ENCODE peak calls at places on chromosomes 2 and 18, in four cellular contexts. One of them, this sample, is unnamed.

GRCh38 chr18:57846258-57846657 is 43.1 kb upstream of the ATP8B1 start:
- DNase-seq in MV-4-11: no peak
- DNase-seq in pancreas: peak; percentile 48
- DNase-seq in NCI-H774: no peak
- DNase-seq in this sample: no peak

GRCh38 chr2:40556739-40557138 is 104.8 kb upstream of the SLC8A1 start:
- DNase-seq in pancreas: no peak
- DNase-seq in MV-4-11: no peak
- DNase-seq in NCI-H774: no peak
- DNase-seq in this sample: no peak

GRCh38 chr2:38170098-38170497 is 94.1 kb upstream of the CYP1B1 start:
- DNase-seq in pancreas: no peak
- DNase-seq in NCI-H774: no peak
- DNase-seq in MV-4-11: no peak
- DNase-seq in this sample: no peak

GRCh38 chr2:237530472-237531433 is 35.6 kb upstream of the PRLH start:
- DNase-seq in pancreas: no peak
- DNase-seq in MV-4-11: peak; percentile 73
- DNase-seq in NCI-H774: no peak
- DNase-seq in this sample: no peak

GRCh38 chr18:75066223-75066622 is 142.7 kb downstream of the PTGR3 start:
- DNase-seq in NCI-H774: no peak
- DNase-seq in MV-4-11: no peak
- DNase-seq in pancreas: no peak
- DNase-seq in this sample: no peak

GRCh38 chr2:196354186-196354585 is 182.8 kb upstream of the STK17B start:
- DNase-seq in MV-4-11: no peak
- DNase-seq in pancreas: no peak
- DNase-seq in NCI-H774: no peak
- DNase-seq in this sample: no peak

GRCh38 chr2:240929364-240930095 is 23.4 kb downstream of the CROCC2 start:
- DNase-seq in NCI-H774: no peak
- DNase-seq in pancreas: peak; percentile 4
- DNase-seq in MV-4-11: no peak
- DNase-seq in this sample: no peak

GRCh38 chr2:57759131-57759530 is 287.5 kb upstream of the VRK2 start:
- DNase-seq in MV-4-11: no peak
- DNase-seq in pancreas: no peak
- DNase-seq in NCI-H774: no peak
- DNase-seq in this sample: no peak

GRCh38 chr2:151261240-151261976 is at the start of gene RBM43:
- DNase-seq in NCI-H774: peak; percentile 80
- DNase-seq in pancreas: peak; percentile 84
- DNase-seq in MV-4-11: peak; percentile 89
- DNase-seq in this sample: peak; percentile 67

GRCh38 chr2:165762723-165763122 is 31.3 kb downstream of the GALNT3 start:
- DNase-seq in NCI-H774: no peak
- DNase-seq in pancreas: no peak
- DNase-seq in MV-4-11: no peak
- DNase-seq in this sample: no peak

GRCh38 chr2:89833780-89834117 is 1142.3 kb downstream of the RPIA start:
- DNase-seq in pancreas: no peak
- DNase-seq in MV-4-11: no peak
- DNase-seq in NCI-H774: no peak
- DNase-seq in this sample: no peak

GRCh38 chr2:176392744-176393414 is 123.6 kb downstream of the MTX2 start:
- DNase-seq in NCI-H774: no peak
- DNase-seq in MV-4-11: no peak
- DNase-seq in pancreas: no peak
- DNase-seq in this sample: no peak

GRCh38 chr2:104412384-104412783 is 441.5 kb upstream of the POU3F3 start:
- DNase-seq in NCI-H774: peak; percentile 44
- DNase-seq in MV-4-11: peak; percentile 1
- DNase-seq in pancreas: peak; percentile 50
- DNase-seq in this sample: peak; percentile 20

GRCh38 chr2:102033750-102034682 is 42.3 kb downstream of the IL1R2 start:
- DNase-seq in MV-4-11: no peak
- DNase-seq in pancreas: peak; percentile 38
- DNase-seq in NCI-H774: no peak
- DNase-seq in this sample: no peak

GRCh38 chr2:226508683-226509082 is 290.9 kb downstream of the IRS1 start:
- DNase-seq in MV-4-11: no peak
- DNase-seq in NCI-H774: no peak
- DNase-seq in pancreas: no peak
- DNase-seq in this sample: no peak

GRCh38 chr18:43129946-43130523 is 14.6 kb upstream of the RIT2 start:
- DNase-seq in pancreas: no peak
- DNase-seq in MV-4-11: no peak
- DNase-seq in NCI-H774: peak; percentile 63
- DNase-seq in this sample: peak; percentile 26

GRCh38 chr2:102094917-102095316 is 47.6 kb upstream of the IL1R1 start:
- DNase-seq in pancreas: no peak
- DNase-seq in MV-4-11: peak; percentile 61
- DNase-seq in NCI-H774: no peak
- DNase-seq in this sample: no peak

GRCh38 chr2:47346107-47346506 is 56.8 kb upstream of the MSH2 start:
- DNase-seq in NCI-H774: peak; percentile 14
- DNase-seq in pancreas: no peak
- DNase-seq in MV-4-11: no peak
- DNase-seq in this sample: no peak

GRCh38 chr2:20291106-20291564 is 59.5 kb downstream of the PUM2 start:
- DNase-seq in pancreas: peak; percentile 46
- DNase-seq in MV-4-11: peak; percentile 68
- DNase-seq in NCI-H774: peak; percentile 4
- DNase-seq in this sample: no peak

GRCh38 chr18:35178260-35178659 is 62.6 kb upstream of the ZNF397 start:
- DNase-seq in pancreas: no peak
- DNase-seq in MV-4-11: peak; percentile 70
- DNase-seq in NCI-H774: no peak
- DNase-seq in this sample: no peak

GRCh38 chr2:167196461-167197252 is 308.4 kb downstream of the XIRP2 start:
- DNase-seq in MV-4-11: peak; percentile 93
- DNase-seq in pancreas: peak; percentile 32
- DNase-seq in NCI-H774: peak; percentile 44
- DNase-seq in this sample: peak; percentile 69

GRCh38 chr2:1614564-1614963 is 129.8 kb downstream of the PXDN start:
- DNase-seq in pancreas: no peak
- DNase-seq in NCI-H774: no peak
- DNase-seq in MV-4-11: no peak
- DNase-seq in this sample: no peak

GRCh38 chr2:56133931-56134629 is 49.7 kb upstream of the CCDC85A start:
- DNase-seq in pancreas: no peak
- DNase-seq in NCI-H774: no peak
- DNase-seq in MV-4-11: no peak
- DNase-seq in this sample: no peak

GRCh38 chr2:59232394-59233165 is 991.5 kb upstream of the FANCL start:
- DNase-seq in pancreas: no peak
- DNase-seq in NCI-H774: no peak
- DNase-seq in MV-4-11: peak; percentile 85
- DNase-seq in this sample: no peak

GRCh38 chr2:216350214-216350789 is 22.0 kb downstream of the MARCHF4 start:
- DNase-seq in pancreas: no peak
- DNase-seq in NCI-H774: no peak
- DNase-seq in MV-4-11: no peak
- DNase-seq in this sample: peak; percentile 17

GRCh38 chr2:23691576-23691975 is 235.3 kb downstream of the ATAD2B start:
- DNase-seq in pancreas: no peak
- DNase-seq in NCI-H774: no peak
- DNase-seq in MV-4-11: no peak
- DNase-seq in this sample: no peak

GRCh38 chr2:191115391-191115790 is 35.4 kb downstream of the STAT4 start:
- DNase-seq in MV-4-11: no peak
- DNase-seq in pancreas: no peak
- DNase-seq in NCI-H774: no peak
- DNase-seq in this sample: no peak

GRCh38 chr2:96207073-96207777 is 1.4 kb downstream of the STARD7 start:
- DNase-seq in MV-4-11: no peak
- DNase-seq in NCI-H774: no peak
- DNase-seq in pancreas: no peak
- DNase-seq in this sample: no peak